ENCODE peak calls at places on chromosomes 11 and 22, in nine cellular contexts. One of them, this sample, is unnamed.

GRCh38 chr22:50599816-50600454 is 658 bp upstream of the MAPK8IP2 start:
- DNase-seq in tibial nerve: no peak
- DNase-seq in activated CD8-positive, alpha-beta memory T cell treated with anti-CD3 and anti-CD28 coated beads, Interleukin-2, amount 10 ng/mL, durations not matched to agents 7 days and 5 days: peak
- DNase-seq in GM10248: peak
- DNase-seq in amygdala: no peak
- DNase-seq in HFFc6: no peak
- DNase-seq in GOT3: no peak
- DNase-seq in astrocyte of the hippocampus: peak
- DNase-seq in mammary epithelial cell: peak
- DNase-seq in this sample: peak

GRCh38 chr11:65417221-65417701 is 5.3 kb upstream of the NEAT1 start:
- DNase-seq in GOT3: no peak
- DNase-seq in GM10248: no peak
- DNase-seq in activated CD8-positive, alpha-beta memory T cell treated with anti-CD3 and anti-CD28 coated beads, Interleukin-2, amount 10 ng/mL, durations not matched to agents 7 days and 5 days: peak
- DNase-seq in astrocyte of the hippocampus: no peak
- DNase-seq in amygdala: no peak
- DNase-seq in tibial nerve: peak
- DNase-seq in mammary epithelial cell: no peak
- DNase-seq in HFFc6: no peak
- DNase-seq in this sample: no peak

GRCh38 chr11:72334651-72335050 is 90.7 kb upstream of the PHOX2A start:
- DNase-seq in activated CD8-positive, alpha-beta memory T cell treated with anti-CD3 and anti-CD28 coated beads, Interleukin-2, amount 10 ng/mL, durations not matched to agents 7 days and 5 days: no peak
- DNase-seq in GM10248: no peak
- DNase-seq in tibial nerve: no peak
- DNase-seq in amygdala: no peak
- DNase-seq in GOT3: no peak
- DNase-seq in mammary epithelial cell: no peak
- DNase-seq in astrocyte of the hippocampus: no peak
- DNase-seq in HFFc6: no peak
- DNase-seq in this sample: no peak

GRCh38 chr22:46661221-46661851 is 41.1 kb downstream of the GRAMD4 start:
- DNase-seq in GOT3: no peak
- DNase-seq in activated CD8-positive, alpha-beta memory T cell treated with anti-CD3 and anti-CD28 coated beads, Interleukin-2, amount 10 ng/mL, durations not matched to agents 7 days and 5 days: no peak
- DNase-seq in tibial nerve: no peak
- DNase-seq in mammary epithelial cell: peak
- DNase-seq in GM10248: no peak
- DNase-seq in astrocyte of the hippocampus: peak
- DNase-seq in amygdala: no peak
- DNase-seq in HFFc6: no peak
- DNase-seq in this sample: peak

GRCh38 chr11:133896642-133897330 is 51.5 kb upstream of the SPATA19 start:
- DNase-seq in tibial nerve: no peak
- DNase-seq in amygdala: no peak
- DNase-seq in mammary epithelial cell: no peak
- DNase-seq in astrocyte of the hippocampus: no peak
- DNase-seq in GOT3: no peak
- DNase-seq in GM10248: no peak
- DNase-seq in HFFc6: no peak
- DNase-seq in activated CD8-positive, alpha-beta memory T cell treated with anti-CD3 and anti-CD28 coated beads, Interleukin-2, amount 10 ng/mL, durations not matched to agents 7 days and 5 days: peak
- DNase-seq in this sample: no peak

GRCh38 chr11:23704183-23704582 is 792.7 kb upstream of the LUZP2 start:
- DNase-seq in GM10248: no peak
- DNase-seq in tibial nerve: no peak
- DNase-seq in activated CD8-positive, alpha-beta memory T cell treated with anti-CD3 and anti-CD28 coated beads, Interleukin-2, amount 10 ng/mL, durations not matched to agents 7 days and 5 days: no peak
- DNase-seq in HFFc6: no peak
- DNase-seq in mammary epithelial cell: no peak
- DNase-seq in GOT3: no peak
- DNase-seq in amygdala: no peak
- DNase-seq in astrocyte of the hippocampus: no peak
- DNase-seq in this sample: no peak

GRCh38 chr11:2815762-2816496 is 69.6 kb downstream of the CDKN1C start:
- DNase-seq in amygdala: no peak
- DNase-seq in activated CD8-positive, alpha-beta memory T cell treated with anti-CD3 and anti-CD28 coated beads, Interleukin-2, amount 10 ng/mL, durations not matched to agents 7 days and 5 days: no peak
- DNase-seq in astrocyte of the hippocampus: no peak
- DNase-seq in HFFc6: no peak
- DNase-seq in GM10248: no peak
- DNase-seq in mammary epithelial cell: no peak
- DNase-seq in GOT3: no peak
- DNase-seq in tibial nerve: no peak
- DNase-seq in this sample: no peak

GRCh38 chr11:117058761-117059233 is 39.4 kb downstream of the SIK3 start:
- DNase-seq in GOT3: no peak
- DNase-seq in mammary epithelial cell: no peak
- DNase-seq in tibial nerve: no peak
- DNase-seq in amygdala: peak
- DNase-seq in HFFc6: peak
- DNase-seq in astrocyte of the hippocampus: peak
- DNase-seq in activated CD8-positive, alpha-beta memory T cell treated with anti-CD3 and anti-CD28 coated beads, Interleukin-2, amount 10 ng/mL, durations not matched to agents 7 days and 5 days: no peak
- DNase-seq in GM10248: no peak
- DNase-seq in this sample: no peak

GRCh38 chr11:63880031-63880841 is 36.7 kb downstream of the RCOR2 start:
- DNase-seq in tibial nerve: no peak
- DNase-seq in astrocyte of the hippocampus: peak
- DNase-seq in activated CD8-positive, alpha-beta memory T cell treated with anti-CD3 and anti-CD28 coated beads, Interleukin-2, amount 10 ng/mL, durations not matched to agents 7 days and 5 days: no peak
- DNase-seq in amygdala: no peak
- DNase-seq in mammary epithelial cell: peak
- DNase-seq in GOT3: no peak
- DNase-seq in HFFc6: peak
- DNase-seq in GM10248: no peak
- DNase-seq in this sample: peak

GRCh38 chr22:50138988-50139387 is 31.5 kb upstream of the PANX2 start:
- DNase-seq in amygdala: no peak
- DNase-seq in astrocyte of the hippocampus: no peak
- DNase-seq in HFFc6: no peak
- DNase-seq in GM10248: no peak
- DNase-seq in mammary epithelial cell: no peak
- DNase-seq in GOT3: no peak
- DNase-seq in activated CD8-positive, alpha-beta memory T cell treated with anti-CD3 and anti-CD28 coated beads, Interleukin-2, amount 10 ng/mL, durations not matched to agents 7 days and 5 days: no peak
- DNase-seq in tibial nerve: no peak
- DNase-seq in this sample: no peak

GRCh38 chr11:71251761-71252433 is 480 bp downstream of the SHANK2 start:
- DNase-seq in activated CD8-positive, alpha-beta memory T cell treated with anti-CD3 and anti-CD28 coated beads, Interleukin-2, amount 10 ng/mL, durations not matched to agents 7 days and 5 days: no peak
- DNase-seq in GOT3: no peak
- DNase-seq in tibial nerve: no peak
- DNase-seq in amygdala: no peak
- DNase-seq in GM10248: peak
- DNase-seq in HFFc6: no peak
- DNase-seq in mammary epithelial cell: no peak
- DNase-seq in astrocyte of the hippocampus: peak
- DNase-seq in this sample: peak

GRCh38 chr22:25085930-25086901 is 113.4 kb upstream of the CRYBB3 start:
- DNase-seq in mammary epithelial cell: peak
- DNase-seq in GM10248: peak
- DNase-seq in activated CD8-positive, alpha-beta memory T cell treated with anti-CD3 and anti-CD28 coated beads, Interleukin-2, amount 10 ng/mL, durations not matched to agents 7 days and 5 days: peak
- DNase-seq in HFFc6: no peak
- DNase-seq in GOT3: no peak
- DNase-seq in amygdala: no peak
- DNase-seq in astrocyte of the hippocampus: no peak
- DNase-seq in tibial nerve: peak
- DNase-seq in this sample: peak

GRCh38 chr11:118903204-118904015 is 19.7 kb downstream of the CXCR5 start:
- DNase-seq in tibial nerve: no peak
- DNase-seq in amygdala: no peak
- DNase-seq in mammary epithelial cell: no peak
- DNase-seq in HFFc6: no peak
- DNase-seq in GM10248: no peak
- DNase-seq in astrocyte of the hippocampus: no peak
- DNase-seq in activated CD8-positive, alpha-beta memory T cell treated with anti-CD3 and anti-CD28 coated beads, Interleukin-2, amount 10 ng/mL, durations not matched to agents 7 days and 5 days: no peak
- DNase-seq in GOT3: no peak
- DNase-seq in this sample: no peak

GRCh38 chr11:118233377-118233776 is 8.6 kb upstream of the JAML start:
- DNase-seq in HFFc6: no peak
- DNase-seq in tibial nerve: no peak
- DNase-seq in astrocyte of the hippocampus: no peak
- DNase-seq in GM10248: no peak
- DNase-seq in activated CD8-positive, alpha-beta memory T cell treated with anti-CD3 and anti-CD28 coated beads, Interleukin-2, amount 10 ng/mL, durations not matched to agents 7 days and 5 days: no peak
- DNase-seq in GOT3: no peak
- DNase-seq in mammary epithelial cell: no peak
- DNase-seq in amygdala: no peak
- DNase-seq in this sample: no peak

GRCh38 chr11:68012843-68013610 is 2.9 kb downstream of the ALDH3B1 start:
- DNase-seq in activated CD8-positive, alpha-beta memory T cell treated with anti-CD3 and anti-CD28 coated beads, Interleukin-2, amount 10 ng/mL, durations not matched to agents 7 days and 5 days: no peak
- DNase-seq in GOT3: no peak
- DNase-seq in tibial nerve: peak
- DNase-seq in GM10248: no peak
- DNase-seq in astrocyte of the hippocampus: peak
- DNase-seq in HFFc6: peak
- DNase-seq in mammary epithelial cell: peak
- DNase-seq in amygdala: no peak
- DNase-seq in this sample: peak

GRCh38 chr22:22936190-22936914 is 48.7 kb downstream of the IGLL5 start:
- DNase-seq in activated CD8-positive, alpha-beta memory T cell treated with anti-CD3 and anti-CD28 coated beads, Interleukin-2, amount 10 ng/mL, durations not matched to agents 7 days and 5 days: no peak
- DNase-seq in astrocyte of the hippocampus: no peak
- DNase-seq in HFFc6: no peak
- DNase-seq in amygdala: no peak
- DNase-seq in tibial nerve: no peak
- DNase-seq in mammary epithelial cell: no peak
- DNase-seq in GOT3: no peak
- DNase-seq in GM10248: no peak
- DNase-seq in this sample: no peak

GRCh38 chr22:19478086-19478392 is 954 bp downstream of the UFD1 start:
- DNase-seq in activated CD8-positive, alpha-beta memory T cell treated with anti-CD3 and anti-CD28 coated beads, Interleukin-2, amount 10 ng/mL, durations not matched to agents 7 days and 5 days: no peak
- DNase-seq in tibial nerve: no peak
- DNase-seq in amygdala: no peak
- DNase-seq in mammary epithelial cell: no peak
- DNase-seq in GM10248: no peak
- DNase-seq in astrocyte of the hippocampus: no peak
- DNase-seq in HFFc6: no peak
- DNase-seq in GOT3: no peak
- DNase-seq in this sample: no peak

GRCh38 chr22:37462983-37463382 is 23.2 kb downstream of the MFNG start:
- DNase-seq in astrocyte of the hippocampus: peak
- DNase-seq in activated CD8-positive, alpha-beta memory T cell treated with anti-CD3 and anti-CD28 coated beads, Interleukin-2, amount 10 ng/mL, durations not matched to agents 7 days and 5 days: no peak
- DNase-seq in HFFc6: no peak
- DNase-seq in amygdala: no peak
- DNase-seq in GM10248: no peak
- DNase-seq in mammary epithelial cell: peak
- DNase-seq in tibial nerve: no peak
- DNase-seq in GOT3: no peak
- DNase-seq in this sample: peak

GRCh38 chr11:35096737-35097136 is 42.2 kb upstream of the CD44 start:
- DNase-seq in GOT3: no peak
- DNase-seq in tibial nerve: no peak
- DNase-seq in amygdala: no peak
- DNase-seq in GM10248: no peak
- DNase-seq in astrocyte of the hippocampus: no peak
- DNase-seq in mammary epithelial cell: no peak
- DNase-seq in HFFc6: no peak
- DNase-seq in activated CD8-positive, alpha-beta memory T cell treated with anti-CD3 and anti-CD28 coated beads, Interleukin-2, amount 10 ng/mL, durations not matched to agents 7 days and 5 days: no peak
- DNase-seq in this sample: no peak

GRCh38 chr22:43642319-43642718 is 169.8 kb downstream of the EFCAB6 start:
- DNase-seq in GOT3: no peak
- DNase-seq in amygdala: no peak
- DNase-seq in astrocyte of the hippocampus: no peak
- DNase-seq in HFFc6: no peak
- DNase-seq in tibial nerve: no peak
- DNase-seq in mammary epithelial cell: no peak
- DNase-seq in activated CD8-positive, alpha-beta memory T cell treated with anti-CD3 and anti-CD28 coated beads, Interleukin-2, amount 10 ng/mL, durations not matched to agents 7 days and 5 days: no peak
- DNase-seq in GM10248: no peak
- DNase-seq in this sample: no peak

GRCh38 chr22:37545703-37546435 is 14.4 kb upstream of the CDC42EP1 start:
- DNase-seq in mammary epithelial cell: peak
- DNase-seq in astrocyte of the hippocampus: peak
- DNase-seq in HFFc6: peak
- DNase-seq in GM10248: no peak
- DNase-seq in activated CD8-positive, alpha-beta memory T cell treated with anti-CD3 and anti-CD28 coated beads, Interleukin-2, amount 10 ng/mL, durations not matched to agents 7 days and 5 days: no peak
- DNase-seq in GOT3: no peak
- DNase-seq in tibial nerve: peak
- DNase-seq in amygdala: no peak
- DNase-seq in this sample: peak

GRCh38 chr11:11456896-11457295 is 103.8 kb upstream of the CSNK2A3 start:
- DNase-seq in amygdala: no peak
- DNase-seq in tibial nerve: no peak
- DNase-seq in mammary epithelial cell: no peak
- DNase-seq in GM10248: no peak
- DNase-seq in activated CD8-positive, alpha-beta memory T cell treated with anti-CD3 and anti-CD28 coated beads, Interleukin-2, amount 10 ng/mL, durations not matched to agents 7 days and 5 days: no peak
- DNase-seq in astrocyte of the hippocampus: peak
- DNase-seq in HFFc6: no peak
- DNase-seq in GOT3: no peak
- DNase-seq in this sample: no peak

GRCh38 chr11:109697140-109697843 is 275.3 kb downstream of the C11orf87 start:
- DNase-seq in mammary epithelial cell: peak
- DNase-seq in GOT3: no peak
- DNase-seq in amygdala: no peak
- DNase-seq in astrocyte of the hippocampus: peak
- DNase-seq in HFFc6: peak
- DNase-seq in GM10248: peak
- DNase-seq in activated CD8-positive, alpha-beta memory T cell treated with anti-CD3 and anti-CD28 coated beads, Interleukin-2, amount 10 ng/mL, durations not matched to agents 7 days and 5 days: no peak
- DNase-seq in tibial nerve: no peak
- DNase-seq in this sample: peak

GRCh38 chr22:44355688-44356070 is 42.9 kb upstream of the SHISAL1 start:
- DNase-seq in activated CD8-positive, alpha-beta memory T cell treated with anti-CD3 and anti-CD28 coated beads, Interleukin-2, amount 10 ng/mL, durations not matched to agents 7 days and 5 days: no peak
- DNase-seq in amygdala: no peak
- DNase-seq in HFFc6: no peak
- DNase-seq in mammary epithelial cell: no peak
- DNase-seq in GM10248: no peak
- DNase-seq in astrocyte of the hippocampus: no peak
- DNase-seq in GOT3: no peak
- DNase-seq in tibial nerve: no peak
- DNase-seq in this sample: no peak

GRCh38 chr11:293293-293851 is 4.4 kb downstream of the PGGHG start:
- DNase-seq in mammary epithelial cell: no peak
- DNase-seq in tibial nerve: no peak
- DNase-seq in amygdala: no peak
- DNase-seq in GM10248: no peak
- DNase-seq in GOT3: no peak
- DNase-seq in HFFc6: no peak
- DNase-seq in activated CD8-positive, alpha-beta memory T cell treated with anti-CD3 and anti-CD28 coated beads, Interleukin-2, amount 10 ng/mL, durations not matched to agents 7 days and 5 days: no peak
- DNase-seq in astrocyte of the hippocampus: no peak
- DNase-seq in this sample: no peak

GRCh38 chr11:46719543-46720218 is 668 bp downstream of the F2 start:
- DNase-seq in HFFc6: no peak
- DNase-seq in astrocyte of the hippocampus: no peak
- DNase-seq in tibial nerve: no peak
- DNase-seq in activated CD8-positive, alpha-beta memory T cell treated with anti-CD3 and anti-CD28 coated beads, Interleukin-2, amount 10 ng/mL, durations not matched to agents 7 days and 5 days: no peak
- DNase-seq in GM10248: no peak
- DNase-seq in amygdala: no peak
- DNase-seq in mammary epithelial cell: no peak
- DNase-seq in GOT3: no peak
- DNase-seq in this sample: no peak

GRCh38 chr11:104134760-104135159 is 29.2 kb downstream of the PDGFD start:
- DNase-seq in GOT3: no peak
- DNase-seq in activated CD8-positive, alpha-beta memory T cell treated with anti-CD3 and anti-CD28 coated beads, Interleukin-2, amount 10 ng/mL, durations not matched to agents 7 days and 5 days: no peak
- DNase-seq in mammary epithelial cell: peak
- DNase-seq in tibial nerve: no peak
- DNase-seq in astrocyte of the hippocampus: peak
- DNase-seq in amygdala: no peak
- DNase-seq in HFFc6: peak
- DNase-seq in GM10248: no peak
- DNase-seq in this sample: no peak

GRCh38 chr11:60942970-60943565 is 8.9 kb downstream of the SLC15A3 start:
- DNase-seq in GM10248: no peak
- DNase-seq in astrocyte of the hippocampus: peak
- DNase-seq in tibial nerve: no peak
- DNase-seq in mammary epithelial cell: peak
- DNase-seq in amygdala: no peak
- DNase-seq in activated CD8-positive, alpha-beta memory T cell treated with anti-CD3 and anti-CD28 coated beads, Interleukin-2, amount 10 ng/mL, durations not matched to agents 7 days and 5 days: no peak
- DNase-seq in GOT3: no peak
- DNase-seq in HFFc6: no peak
- DNase-seq in this sample: no peak

GRCh38 chr11:71193431-71193830 is 58.9 kb downstream of the SHANK2 start:
- DNase-seq in tibial nerve: no peak
- DNase-seq in GM10248: no peak
- DNase-seq in HFFc6: no peak
- DNase-seq in amygdala: no peak
- DNase-seq in GOT3: no peak
- DNase-seq in activated CD8-positive, alpha-beta memory T cell treated with anti-CD3 and anti-CD28 coated beads, Interleukin-2, amount 10 ng/mL, durations not matched to agents 7 days and 5 days: no peak
- DNase-seq in mammary epithelial cell: no peak
- DNase-seq in astrocyte of the hippocampus: no peak
- DNase-seq in this sample: no peak

GRCh38 chr22:16914006-16914405 is 88.8 kb upstream of the XKR3 start:
- DNase-seq in astrocyte of the hippocampus: no peak
- DNase-seq in GOT3: no peak
- DNase-seq in activated CD8-positive, alpha-beta memory T cell treated with anti-CD3 and anti-CD28 coated beads, Interleukin-2, amount 10 ng/mL, durations not matched to agents 7 days and 5 days: no peak
- DNase-seq in GM10248: no peak
- DNase-seq in amygdala: no peak
- DNase-seq in tibial nerve: no peak
- DNase-seq in mammary epithelial cell: no peak
- DNase-seq in HFFc6: no peak
- DNase-seq in this sample: peak

GRCh38 chr11:96361778-96362177 is 18.8 kb upstream of the MAML2 start:
- DNase-seq in amygdala: no peak
- DNase-seq in activated CD8-positive, alpha-beta memory T cell treated with anti-CD3 and anti-CD28 coated beads, Interleukin-2, amount 10 ng/mL, durations not matched to agents 7 days and 5 days: no peak
- DNase-seq in mammary epithelial cell: peak
- DNase-seq in GOT3: no peak
- DNase-seq in HFFc6: no peak
- DNase-seq in tibial nerve: no peak
- DNase-seq in astrocyte of the hippocampus: no peak
- DNase-seq in GM10248: no peak
- DNase-seq in this sample: no peak

This sample was measured in myocyte.